ENCODE peak calls at places on chromosomes 7 and 10, in five cellular contexts. D, H, G, P and C are unnamed samples.

GRCh38 chr7:105101864-105102263 is 87.9 kb downstream of the KMT2E start:
- DNase-seq in D (no peak), H (no peak), G (no peak), P (no peak), C (no peak)

GRCh38 chr7:130958846-130959245 is 224.8 kb upstream of the KLF14 start:
- DNase-seq in D (no peak), H (no peak), G (no peak), P (no peak), C (no peak)

GRCh38 chr10:95445223-95445836 is 115.8 kb downstream of the SORBS1 start:
- DNase-seq in D (no peak), H (peak; percentile 84), G (no peak), P (peak; percentile 42), C (no peak)

GRCh38 chr7:55105952-55106351 is 87.1 kb downstream of the EGFR start:
- DNase-seq in D (no peak), H (no peak), G (no peak), P (no peak), C (no peak)

GRCh38 chr7:108384721-108385483 is 71.3 kb downstream of the NRCAM start:
- DNase-seq in D (no peak), H (no peak), G (no peak), P (peak; percentile 24), C (no peak)

GRCh38 chr10:119208553-119208940 is 1.2 kb downstream of the GRK5 start:
- DNase-seq in D (no peak), H (no peak), G (no peak), P (no peak), C (no peak)

GRCh38 chr7:87341441-87341840 is 4.0 kb upstream of the CROT start:
- DNase-seq in D (no peak), H (no peak), G (no peak), P (no peak), C (no peak)

GRCh38 chr10:132697568-132698200 is 88.3 kb downstream of the NKX6-2 start:
- DNase-seq in D (no peak), H (no peak), G (no peak), P (no peak), C (peak; percentile 3)

GRCh38 chr10:99775850-99776249 is 6.6 kb upstream of the ABCC2 start:
- DNase-seq in D (no peak), H (peak; percentile 78), G (peak; percentile 86), P (peak; percentile 95), C (no peak)

GRCh38 chr7:23469150-23469960 is 936 bp downstream of the IGF2BP3 start:
- DNase-seq in D (peak; percentile 52), H (peak; percentile 49), G (no peak), P (peak; percentile 36), C (no peak)

GRCh38 chr10:37857287-37858211 is at the start of gene ZNF248:
- DNase-seq in D (peak; percentile 88), H (peak; percentile 97), G (peak; percentile 93), P (peak; percentile 97), C (peak; percentile 55)

GRCh38 chr7:112042631-112043030 is 163.6 kb downstream of the DOCK4 start:
- DNase-seq in D (no peak), H (no peak), G (no peak), P (no peak), C (no peak)

GRCh38 chr7:97450516-97450915 is 281.4 kb upstream of the TAC1 start:
- DNase-seq in D (no peak), H (no peak), G (no peak), P (no peak), C (no peak)

GRCh38 chr7:98105942-98106544 is 619 bp upstream of the LMTK2 start:
- DNase-seq in D (no peak), H (no peak), G (peak; percentile 35), P (no peak), C (no peak)

GRCh38 chr7:74387606-74388005 is 66.1 kb upstream of the GTF2IRD1 start:
- DNase-seq in D (no peak), H (no peak), G (no peak), P (no peak), C (no peak)

GRCh38 chr10:113965683-113966082 is 78.0 kb upstream of the ADRB1 start:
- DNase-seq in D (no peak), H (no peak), G (no peak), P (no peak), C (no peak)

GRCh38 chr10:97185326-97186058 is at the start of gene SLIT1:
- DNase-seq in D (peak; percentile 75), H (no peak), G (no peak), P (peak; percentile 15), C (peak; percentile 61)

GRCh38 chr10:87546971-87547413 is 42.3 kb downstream of the MINPP1 start:
- DNase-seq in D (no peak), H (no peak), G (no peak), P (no peak), C (no peak)

GRCh38 chr10:11491087-11491486 is 120.4 kb downstream of the USP6NL start:
- DNase-seq in D (no peak), H (no peak), G (no peak), P (no peak), C (no peak)

GRCh38 chr10:130631139-130631864 is 495.1 kb downstream of the GLRX3 start:
- DNase-seq in D (no peak), H (no peak), G (no peak), P (no peak), C (no peak)

GRCh38 chr7:159172314-159172892 is 27.7 kb upstream of the VIPR2 start:
- DNase-seq in D (no peak), H (no peak), G (no peak), P (no peak), C (no peak)

GRCh38 chr7:131738066-131738465 is 181.6 kb upstream of the PODXL start:
- DNase-seq in D (no peak), H (no peak), G (no peak), P (no peak), C (peak; percentile 43)

GRCh38 chr7:132964886-132965285 is 117.0 kb downstream of the CHCHD3 start:
- DNase-seq in D (no peak), H (no peak), G (no peak), P (no peak), C (no peak)

GRCh38 chr7:106629521-106629920 is 31.4 kb downstream of the CCDC71L start:
- DNase-seq in D (no peak), H (peak; percentile 39), G (no peak), P (no peak), C (no peak)

GRCh38 chr7:91289633-91290260 is 25.5 kb downstream of the FZD1 start:
- DNase-seq in D (no peak), H (no peak), G (no peak), P (no peak), C (no peak)

GRCh38 chr10:10367277-10367676 is 650.4 kb upstream of the CELF2 start:
- DNase-seq in D (no peak), H (no peak), G (no peak), P (no peak), C (no peak)

GRCh38 chr7:111357691-111358090 is 204.6 kb downstream of the IMMP2L start:
- DNase-seq in D (no peak), H (peak; percentile 6), G (no peak), P (peak; percentile 18), C (no peak)

GRCh38 chr10:68735119-68735518 is 14.1 kb downstream of the CCAR1 start:
- DNase-seq in D (no peak), H (no peak), G (no peak), P (no peak), C (no peak)

GRCh38 chr7:23462846-23463245 is 7.4 kb downstream of the IGF2BP3 start:
- DNase-seq in D (peak; percentile 26), H (peak; percentile 81), G (no peak), P (peak; percentile 45), C (no peak)

GRCh38 chr7:24851791-24852190 is 94.5 kb upstream of the GSDME start:
- DNase-seq in D (no peak), H (peak; percentile 29), G (peak; percentile 61), P (no peak), C (no peak)

GRCh38 chr7:77441046-77441445 is 24.9 kb upstream of the GSAP start:
- DNase-seq in D (no peak), H (no peak), G (no peak), P (no peak), C (no peak)

GRCh38 chr10:18737236-18737635 is 78.0 kb downstream of the ARL5B start:
- DNase-seq in D (no peak), H (no peak), G (no peak), P (no peak), C (no peak)

DNA sequence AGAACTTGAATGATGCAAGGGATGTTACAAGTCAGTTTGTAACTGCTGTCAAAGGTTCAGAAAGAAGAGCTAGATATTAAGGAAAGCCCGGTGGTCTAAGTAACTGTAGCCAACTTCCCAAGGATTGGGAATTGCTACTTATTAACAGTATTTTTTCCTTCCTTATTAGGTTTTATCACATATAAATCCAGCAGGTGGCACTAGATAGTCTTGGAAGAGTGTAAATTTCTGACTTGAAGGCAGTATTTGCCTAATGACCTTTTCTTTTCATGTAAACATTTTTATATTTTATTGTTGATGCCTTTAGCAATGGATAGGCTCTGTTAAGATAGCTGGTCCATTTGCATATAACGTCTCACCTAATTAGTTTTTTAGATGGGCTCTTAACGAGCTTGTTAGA is 51.2 kb downstream of the ANLN start:
- DNase-seq in D (no peak), H (peak; percentile 48), G (peak; percentile 16), P (peak; percentile 37), C (no peak)
- TF ChIP-seq JUN in D (no peak), H (no peak), G (no peak), P (no peak), C (no peak)

DNA sequence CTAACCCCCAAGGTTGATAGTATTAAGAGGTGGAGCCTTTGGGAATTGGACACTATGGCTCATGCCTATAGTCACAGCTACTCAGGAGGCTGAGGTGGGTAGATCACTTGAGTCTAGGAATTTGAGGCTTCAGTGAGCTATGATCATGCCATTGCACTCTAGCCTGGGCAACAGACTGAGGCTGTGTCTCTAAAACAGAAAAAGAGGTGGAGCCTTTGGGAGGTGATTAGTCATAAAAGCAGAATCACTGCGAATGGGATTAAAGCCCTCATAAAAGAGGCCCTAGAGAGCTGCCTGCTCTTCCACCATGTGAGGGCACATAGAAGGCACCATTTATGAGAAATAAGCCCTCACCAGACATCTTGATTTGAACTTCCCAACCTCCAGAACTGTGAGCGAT is 81.9 kb downstream of the SKAP2 start:
- DNase-seq in D (no peak), H (no peak), G (no peak), P (no peak), C (no peak)
- TF ChIP-seq JUN in D (no peak), H (no peak), G (no peak), P (no peak), C (no peak)

GRCh38 chr10:77163670-77164348 is 473.8 kb downstream of the KCNMA1 start:
- DNase-seq in D (no peak), H (peak; percentile 88), G (peak; percentile 24), P (peak; percentile 95), C (no peak)
- TF ChIP-seq JUN in D (no peak), H (peak; percentile 78), G (no peak), P (peak; percentile 78), C (no peak)

GRCh38 chr7:158028971-158029370 is 558.7 kb downstream of the PTPRN2 start:
- DNase-seq in D (no peak), H (no peak), G (no peak), P (no peak), C (no peak)

GRCh38 chr7:158029431-158029938 is 558.1 kb downstream of the PTPRN2 start:
- DNase-seq in D (no peak), H (no peak), G (no peak), P (no peak), C (no peak)

GRCh38 chr7:158031820-158032424 is 555.7 kb downstream of the PTPRN2 start:
- DNase-seq in D (no peak), H (no peak), G (no peak), P (no peak), C (no peak)

GRCh38 chr7:158030071-158030470 is 557.6 kb downstream of the PTPRN2 start:
- DNase-seq in D (no peak), H (no peak), G (no peak), P (no peak), C (no peak)

GRCh38 chr7:158030566-158030965 is 557.1 kb downstream of the PTPRN2 start:
- DNase-seq in D (no peak), H (no peak), G (no peak), P (no peak), C (no peak)
- TF ChIP-seq JUN in D (no peak), H (no peak), G (no peak), P (no peak), C (no peak)